ENCODE peak calls at places on chromosome 5, in six cellular contexts. T, L, Y, F, D and J are unnamed samples.

GRCh38 chr5:79845448-79846197 is 145.4 kb downstream of the MTX3 start:
- DNase-seq in Y (no peak), T (no peak), D (peak), F (peak), L (no peak), J (peak)

GRCh38 chr5:142749321-142749720 is 20.9 kb upstream of the ARHGAP26 start:
- DNase-seq in L (no peak), Y (no peak), D (peak), F (no peak), T (no peak), J (no peak)

GRCh38 chr5:113524927-113525326 is 11.4 kb downstream of the YTHDC2 start:
- DNase-seq in Y (no peak), L (no peak), T (no peak), F (no peak), D (peak), J (no peak)

GRCh38 chr5:169777112-169777511 is 140.0 kb downstream of the DOCK2 start:
- DNase-seq in F (no peak), Y (no peak), L (no peak), T (no peak), D (no peak), J (no peak)

GRCh38 chr5:128574041-128574440 is 36.0 kb upstream of the FBN2 start:
- DNase-seq in Y (no peak), L (no peak), F (no peak), T (no peak), D (peak), J (no peak)

GRCh38 chr5:16350816-16351215 is 114.8 kb downstream of the ZNF622 start:
- DNase-seq in Y (no peak), F (no peak), T (no peak), L (no peak), D (no peak), J (no peak)

GRCh38 chr5:1032551-1033027 is 24.0 kb downstream of the NKD2 start:
- DNase-seq in L (no peak), F (no peak), T (no peak), Y (no peak), D (no peak), J (no peak)

GRCh38 chr5:148002471-148002870 is 61.3 kb upstream of the SPINK5 start:
- DNase-seq in F (no peak), Y (no peak), T (no peak), L (no peak), D (no peak), J (no peak)

GRCh38 chr5:154562244-154562861 is 84.3 kb upstream of the HAND1 start:
- DNase-seq in T (no peak), F (no peak), Y (no peak), L (no peak), D (no peak), J (no peak)

GRCh38 chr5:137492321-137492720 is 6.8 kb downstream of the SPOCK1 start:
- DNase-seq in D (no peak), Y (no peak), F (no peak), T (no peak), L (no peak), J (no peak)

GRCh38 chr5:59709833-59710232 is 183.7 kb downstream of the PDE4D start:
- DNase-seq in Y (no peak), D (peak), L (no peak), F (no peak), T (no peak), J (peak)

GRCh38 chr5:14663734-14664269 is 716 bp upstream of the OTULIN start:
- DNase-seq in F (no peak), L (no peak), Y (peak), D (peak), T (peak), J (no peak)

GRCh38 chr5:170941788-170942187 is 80.0 kb downstream of the RANBP17 start:
- DNase-seq in F (no peak), L (no peak), T (no peak), D (no peak), Y (no peak), J (no peak)

GRCh38 chr5:141672856-141673813 is 8.9 kb downstream of the ARAP3 start:
- DNase-seq in T (peak), Y (no peak), L (no peak), D (no peak), F (no peak), J (no peak)

GRCh38 chr5:165209101-165209727 is 1703.8 kb downstream of the MAT2B start:
- DNase-seq in L (no peak), D (peak), F (no peak), T (no peak), Y (no peak), J (peak)